ENCODE peak calls at places on chromosomes 7 and 10, in seven cellular contexts. One of them, this sample, is unnamed. For H3K9me3, the result is how much of the 10 kb centered on the place peaks cover.

GRCh38 chr10:75508239-75508813 is 76.9 kb downstream of the LRMDA start:
- DNase-seq in transverse colon: no peak
- DNase-seq in heart right ventricle: no peak
- DNase-seq in right cardiac atrium: no peak
- DNase-seq in colonic mucosa: no peak
- DNase-seq in OCI-LY7: no peak
- DNase-seq in sigmoid colon: no peak
- DNase-seq in this sample: no peak

GRCh38 chr10:9010093-9010492 is 955.6 kb downstream of the GATA3 start:
- DNase-seq in colonic mucosa: no peak
- DNase-seq in transverse colon: no peak
- DNase-seq in heart right ventricle: no peak
- DNase-seq in right cardiac atrium: no peak
- DNase-seq in OCI-LY7: no peak
- DNase-seq in sigmoid colon: no peak
- DNase-seq in this sample: peak

GRCh38 chr7:27435461-27435860 is 192.9 kb downstream of the EVX1 start:
- DNase-seq in OCI-LY7: no peak
- DNase-seq in colonic mucosa: no peak
- DNase-seq in sigmoid colon: no peak
- DNase-seq in transverse colon: no peak
- DNase-seq in heart right ventricle: no peak
- DNase-seq in right cardiac atrium: no peak
- DNase-seq in this sample: no peak

GRCh38 chr10:99983280-99983988 is 26.3 kb downstream of the DNMBP start:
- DNase-seq in right cardiac atrium: peak
- DNase-seq in sigmoid colon: no peak
- DNase-seq in heart right ventricle: peak
- DNase-seq in transverse colon: no peak
- DNase-seq in OCI-LY7: peak
- DNase-seq in colonic mucosa: no peak
- DNase-seq in this sample: no peak

GRCh38 chr7:24778543-24779282 is 21.4 kb upstream of the GSDME start:
- DNase-seq in right cardiac atrium: peak
- DNase-seq in transverse colon: no peak
- DNase-seq in colonic mucosa: no peak
- DNase-seq in OCI-LY7: peak
- DNase-seq in sigmoid colon: peak
- DNase-seq in heart right ventricle: no peak
- DNase-seq in this sample: no peak

GRCh38 chr10:112912441-112912911 is 37.6 kb upstream of the TCF7L2 start:
- DNase-seq in right cardiac atrium: no peak
- DNase-seq in sigmoid colon: peak
- DNase-seq in transverse colon: peak
- DNase-seq in colonic mucosa: no peak
- DNase-seq in heart right ventricle: no peak
- DNase-seq in OCI-LY7: no peak
- DNase-seq in this sample: no peak

GRCh38 chr10:129055966-129056365 is 411.1 kb upstream of the MGMT start:
- DNase-seq in colonic mucosa: no peak
- DNase-seq in transverse colon: no peak
- DNase-seq in OCI-LY7: no peak
- DNase-seq in sigmoid colon: no peak
- DNase-seq in heart right ventricle: no peak
- DNase-seq in right cardiac atrium: no peak
- DNase-seq in this sample: no peak

GRCh38 chr10:22343761-22344160 is 1.5 kb upstream of the SPAG6 start:
- DNase-seq in heart right ventricle: no peak
- DNase-seq in colonic mucosa: no peak
- DNase-seq in sigmoid colon: no peak
- DNase-seq in OCI-LY7: no peak
- DNase-seq in transverse colon: no peak
- DNase-seq in right cardiac atrium: no peak
- DNase-seq in this sample: no peak

GRCh38 chr10:70602665-70603438 is at the start of gene PRF1:
- DNase-seq in transverse colon: peak
- DNase-seq in right cardiac atrium: no peak
- DNase-seq in heart right ventricle: no peak
- DNase-seq in sigmoid colon: no peak
- DNase-seq in OCI-LY7: peak
- DNase-seq in colonic mucosa: peak
- DNase-seq in this sample: peak

GRCh38 chr10:21202766-21203457 is 305.8 kb upstream of the NEBL start:
- DNase-seq in heart right ventricle: no peak
- DNase-seq in sigmoid colon: no peak
- DNase-seq in transverse colon: no peak
- DNase-seq in colonic mucosa: no peak
- DNase-seq in right cardiac atrium: no peak
- DNase-seq in OCI-LY7: no peak
- DNase-seq in this sample: no peak

GRCh38 chr10:14560274-14560673 is 214.4 kb downstream of the FAM107B start:
- DNase-seq in OCI-LY7: peak
- DNase-seq in sigmoid colon: no peak
- DNase-seq in colonic mucosa: peak
- DNase-seq in transverse colon: no peak
- DNase-seq in heart right ventricle: no peak
- DNase-seq in right cardiac atrium: no peak
- DNase-seq in this sample: peak

GRCh38 chr7:149329265-149329664 is 67.3 kb downstream of the ZNF783 start:
- DNase-seq in colonic mucosa: no peak
- DNase-seq in right cardiac atrium: no peak
- DNase-seq in transverse colon: no peak
- DNase-seq in heart right ventricle: no peak
- DNase-seq in OCI-LY7: no peak
- DNase-seq in sigmoid colon: no peak
- DNase-seq in this sample: no peak

GRCh38 chr7:146956853-146957252 is 840.3 kb downstream of the CNTNAP2 start:
- DNase-seq in sigmoid colon: no peak
- DNase-seq in right cardiac atrium: no peak
- DNase-seq in colonic mucosa: no peak
- DNase-seq in transverse colon: no peak
- DNase-seq in OCI-LY7: no peak
- DNase-seq in heart right ventricle: no peak
- DNase-seq in this sample: no peak

GRCh38 chr7:105786520-105786919 is 89.9 kb downstream of the ATXN7L1 start:
- DNase-seq in heart right ventricle: no peak
- DNase-seq in transverse colon: no peak
- DNase-seq in sigmoid colon: no peak
- DNase-seq in right cardiac atrium: no peak
- DNase-seq in OCI-LY7: no peak
- DNase-seq in colonic mucosa: no peak
- DNase-seq in this sample: no peak

GRCh38 chr10:70578371-70578947 is 24.1 kb downstream of the PRF1 start:
- DNase-seq in colonic mucosa: no peak
- DNase-seq in sigmoid colon: peak
- DNase-seq in OCI-LY7: peak
- DNase-seq in right cardiac atrium: no peak
- DNase-seq in transverse colon: peak
- DNase-seq in heart right ventricle: no peak
- DNase-seq in this sample: peak

GRCh38 chr7:82534687-82535086 is 91.1 kb upstream of the CACNA2D1 start:
- DNase-seq in right cardiac atrium: no peak
- DNase-seq in transverse colon: no peak
- DNase-seq in OCI-LY7: no peak
- DNase-seq in heart right ventricle: no peak
- DNase-seq in colonic mucosa: no peak
- DNase-seq in sigmoid colon: no peak
- DNase-seq in this sample: no peak

GRCh38 chr7:5661941-5662340 is 119.5 kb downstream of the RNF216 start:
- DNase-seq in sigmoid colon: no peak
- DNase-seq in transverse colon: no peak
- DNase-seq in right cardiac atrium: no peak
- DNase-seq in OCI-LY7: peak
- DNase-seq in colonic mucosa: no peak
- DNase-seq in heart right ventricle: peak
- DNase-seq in this sample: no peak

GRCh38 chr7:150974468-150975391 is 3.4 kb downstream of the KCNH2 start:
- DNase-seq in right cardiac atrium: peak
- DNase-seq in sigmoid colon: peak
- DNase-seq in OCI-LY7: peak
- DNase-seq in heart right ventricle: peak
- DNase-seq in transverse colon: peak
- DNase-seq in colonic mucosa: peak
- DNase-seq in this sample: peak

GRCh38 chr7:100189061-100189460 is 11.3 kb downstream of the STAG3 start:
- DNase-seq in right cardiac atrium: no peak
- DNase-seq in colonic mucosa: no peak
- DNase-seq in transverse colon: no peak
- DNase-seq in sigmoid colon: no peak
- DNase-seq in heart right ventricle: no peak
- DNase-seq in OCI-LY7: peak
- DNase-seq in this sample: no peak

GRCh38 chr10:27041196-27041595 is 59.1 kb downstream of the ANKRD26 start:
- DNase-seq in colonic mucosa: no peak
- DNase-seq in sigmoid colon: no peak
- DNase-seq in heart right ventricle: no peak
- DNase-seq in right cardiac atrium: no peak
- DNase-seq in OCI-LY7: no peak
- DNase-seq in transverse colon: no peak
- DNase-seq in this sample: no peak

GRCh38 chr10:43233601-43234430 is 33.0 kb downstream of the RASGEF1A start:
- DNase-seq in colonic mucosa: no peak
- DNase-seq in transverse colon: peak
- DNase-seq in sigmoid colon: peak
- DNase-seq in heart right ventricle: no peak
- DNase-seq in OCI-LY7: no peak
- DNase-seq in right cardiac atrium: peak
- DNase-seq in this sample: no peak

GRCh38 chr7:73387908-73388414 is 45.6 kb upstream of the FZD9 start:
- DNase-seq in heart right ventricle: no peak
- DNase-seq in colonic mucosa: no peak
- DNase-seq in OCI-LY7: no peak
- DNase-seq in sigmoid colon: no peak
- DNase-seq in right cardiac atrium: no peak
- DNase-seq in transverse colon: no peak
- DNase-seq in this sample: no peak
- H3K9me3 ChIP-seq in heart right ventricle: half or more
- H3K9me3 ChIP-seq in colonic mucosa: under half
- H3K9me3 ChIP-seq in OCI-LY7: under half
- H3K9me3 ChIP-seq in sigmoid colon: under half
- H3K9me3 ChIP-seq in right cardiac atrium: under half
- H3K9me3 ChIP-seq in transverse colon: under half
- H3K9me3 ChIP-seq in this sample: under half

GRCh38 chr10:78288716-78289115 is 255.1 kb downstream of the RPS24 start:
- DNase-seq in colonic mucosa: no peak
- DNase-seq in OCI-LY7: no peak
- DNase-seq in heart right ventricle: no peak
- DNase-seq in sigmoid colon: no peak
- DNase-seq in right cardiac atrium: no peak
- DNase-seq in transverse colon: no peak
- DNase-seq in this sample: no peak

GRCh38 chr10:78286186-78286585 is 252.5 kb downstream of the RPS24 start:
- DNase-seq in sigmoid colon: peak
- DNase-seq in colonic mucosa: no peak
- DNase-seq in OCI-LY7: no peak
- DNase-seq in transverse colon: no peak
- DNase-seq in heart right ventricle: no peak
- DNase-seq in right cardiac atrium: no peak
- DNase-seq in this sample: no peak

GRCh38 chr10:78286675-78287074 is 253.0 kb downstream of the RPS24 start:
- DNase-seq in right cardiac atrium: no peak
- DNase-seq in heart right ventricle: no peak
- DNase-seq in sigmoid colon: no peak
- DNase-seq in transverse colon: no peak
- DNase-seq in OCI-LY7: no peak
- DNase-seq in colonic mucosa: no peak
- DNase-seq in this sample: no peak

GRCh38 chr10:78290131-78290750 is 256.6 kb downstream of the RPS24 start:
- DNase-seq in right cardiac atrium: no peak
- DNase-seq in sigmoid colon: no peak
- DNase-seq in OCI-LY7: no peak
- DNase-seq in transverse colon: no peak
- DNase-seq in colonic mucosa: no peak
- DNase-seq in heart right ventricle: no peak
- DNase-seq in this sample: no peak

DNA sequence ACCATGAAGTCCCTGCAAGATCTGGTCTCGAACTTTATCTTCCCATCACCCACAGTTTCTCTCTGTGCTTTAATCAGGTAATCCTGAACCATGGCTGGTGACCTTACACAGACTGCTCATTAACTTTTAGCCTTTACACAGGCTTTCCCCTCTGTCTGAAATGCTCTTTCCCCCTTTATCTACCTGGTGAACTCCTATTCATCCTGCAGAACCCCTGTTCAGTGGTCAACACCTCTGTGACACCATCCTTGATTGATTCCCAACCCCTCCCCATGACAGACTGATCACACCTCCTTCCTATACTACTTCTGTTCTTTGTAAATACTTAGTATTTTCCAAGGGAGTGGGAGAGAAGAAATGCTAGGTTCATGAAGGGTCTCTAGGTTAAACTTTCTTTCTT is 254.0 kb downstream of the RPS24 start:
- DNase-seq in sigmoid colon: no peak
- DNase-seq in OCI-LY7: no peak
- DNase-seq in transverse colon: no peak
- DNase-seq in right cardiac atrium: no peak
- DNase-seq in heart right ventricle: no peak
- DNase-seq in colonic mucosa: no peak
- DNase-seq in this sample: no peak
- H3K9me3 ChIP-seq in sigmoid colon: under half
- H3K9me3 ChIP-seq in OCI-LY7: under half
- H3K9me3 ChIP-seq in transverse colon: under half
- H3K9me3 ChIP-seq in right cardiac atrium: under half
- H3K9me3 ChIP-seq in heart right ventricle: under half
- H3K9me3 ChIP-seq in colonic mucosa: under half
- H3K9me3 ChIP-seq in this sample: under half

GRCh38 chr7:158145370-158145769 is 442.3 kb downstream of the PTPRN2 start:
- DNase-seq in transverse colon: no peak
- DNase-seq in sigmoid colon: no peak
- DNase-seq in heart right ventricle: no peak
- DNase-seq in OCI-LY7: no peak
- DNase-seq in right cardiac atrium: no peak
- DNase-seq in colonic mucosa: no peak
- DNase-seq in this sample: no peak

GRCh38 chr7:158150234-158150633 is 437.4 kb downstream of the PTPRN2 start:
- DNase-seq in sigmoid colon: no peak
- DNase-seq in colonic mucosa: no peak
- DNase-seq in OCI-LY7: no peak
- DNase-seq in transverse colon: no peak
- DNase-seq in right cardiac atrium: no peak
- DNase-seq in heart right ventricle: no peak
- DNase-seq in this sample: no peak
- H3K9me3 ChIP-seq in sigmoid colon: under half
- H3K9me3 ChIP-seq in colonic mucosa: under half
- H3K9me3 ChIP-seq in OCI-LY7: under half
- H3K9me3 ChIP-seq in transverse colon: under half
- H3K9me3 ChIP-seq in right cardiac atrium: under half
- H3K9me3 ChIP-seq in heart right ventricle: under half
- H3K9me3 ChIP-seq in this sample: under half

DNA sequence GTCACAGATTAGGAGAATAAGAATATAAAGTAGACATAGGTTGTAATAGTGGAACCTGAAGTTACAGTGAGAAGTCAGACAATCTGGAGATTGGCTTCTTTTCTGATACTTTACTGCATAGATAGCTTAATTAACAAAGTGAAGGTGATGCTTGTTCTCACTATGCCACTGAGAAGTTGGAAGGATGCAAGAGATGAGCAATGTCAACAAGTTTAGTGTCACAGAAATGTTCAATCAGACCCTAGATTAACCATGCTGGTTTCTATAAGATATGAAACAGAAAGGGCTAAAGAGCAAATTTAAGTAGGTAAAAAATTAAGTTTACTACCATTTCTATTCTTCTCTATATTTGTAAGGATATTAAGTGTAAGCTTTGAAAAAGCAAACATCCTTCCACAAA is 838.6 kb upstream of the SORCS1 start:
- DNase-seq in OCI-LY7: no peak
- DNase-seq in heart right ventricle: no peak
- DNase-seq in sigmoid colon: no peak
- DNase-seq in colonic mucosa: no peak
- DNase-seq in right cardiac atrium: no peak
- DNase-seq in transverse colon: no peak
- DNase-seq in this sample: no peak
- H3K9me3 ChIP-seq in OCI-LY7: under half
- H3K9me3 ChIP-seq in heart right ventricle: under half
- H3K9me3 ChIP-seq in sigmoid colon: under half
- H3K9me3 ChIP-seq in colonic mucosa: under half
- H3K9me3 ChIP-seq in right cardiac atrium: under half
- H3K9me3 ChIP-seq in transverse colon: under half
- H3K9me3 ChIP-seq in this sample: under half